ENCODE peak calls at places on chromosomes 13 and 19, in five cellular contexts. One of them, this sample, is unnamed.

GRCh38 chr13:75694742-75695141 is 58.6 kb downstream of the LMO7 start:
- DNase-seq in H1: no peak
- DNase-seq in neuronal stem cell: no peak
- DNase-seq in IMR-90: no peak
- DNase-seq in mesendoderm: no peak
- DNase-seq in this sample: no peak

GRCh38 chr13:83620535-83621220 is 261.6 kb downstream of the SLITRK1 start:
- DNase-seq in H1: no peak
- DNase-seq in mesendoderm: no peak
- DNase-seq in IMR-90: peak
- DNase-seq in neuronal stem cell: no peak
- DNase-seq in this sample: no peak

GRCh38 chr19:4455742-4456565 is 1.6 kb downstream of the UBXN6 start:
- DNase-seq in mesendoderm: peak
- DNase-seq in H1: no peak
- DNase-seq in IMR-90: peak
- DNase-seq in neuronal stem cell: no peak
- DNase-seq in this sample: no peak

GRCh38 chr19:15463865-15464371 is 426 bp downstream of the RASAL3 start:
- DNase-seq in H1: no peak
- DNase-seq in IMR-90: no peak
- DNase-seq in neuronal stem cell: no peak
- DNase-seq in mesendoderm: no peak
- DNase-seq in this sample: peak

GRCh38 chr13:113519556-113519955 is 29.0 kb upstream of the DCUN1D2 start:
- DNase-seq in neuronal stem cell: no peak
- DNase-seq in mesendoderm: no peak
- DNase-seq in H1: no peak
- DNase-seq in IMR-90: no peak
- DNase-seq in this sample: no peak

GRCh38 chr19:4370418-4371041 is 27.2 kb downstream of the MPND start:
- DNase-seq in neuronal stem cell: no peak
- DNase-seq in IMR-90: no peak
- DNase-seq in mesendoderm: no peak
- DNase-seq in H1: peak
- DNase-seq in this sample: no peak

GRCh38 chr19:24054044-24054935 is 32.7 kb upstream of the ZNF254 start:
- DNase-seq in H1: no peak
- DNase-seq in IMR-90: peak
- DNase-seq in mesendoderm: no peak
- DNase-seq in neuronal stem cell: no peak
- DNase-seq in this sample: no peak

GRCh38 chr13:104586010-104586746 is 1520.0 kb upstream of the SLC10A2 start:
- DNase-seq in mesendoderm: no peak
- DNase-seq in H1: no peak
- DNase-seq in IMR-90: peak
- DNase-seq in neuronal stem cell: no peak
- DNase-seq in this sample: no peak

GRCh38 chr13:112083971-112084370 is 17.0 kb downstream of the SOX1 start:
- DNase-seq in neuronal stem cell: no peak
- DNase-seq in mesendoderm: no peak
- DNase-seq in H1: no peak
- DNase-seq in IMR-90: no peak
- DNase-seq in this sample: no peak

GRCh38 chr19:4396949-4397783 is 3.2 kb downstream of the SH3GL1 start:
- DNase-seq in IMR-90: no peak
- DNase-seq in H1: no peak
- DNase-seq in mesendoderm: no peak
- DNase-seq in neuronal stem cell: no peak
- DNase-seq in this sample: no peak

GRCh38 chr19:11481777-11482383 is 1.0 kb upstream of the ELAVL3 start:
- DNase-seq in H1: peak
- DNase-seq in mesendoderm: peak
- DNase-seq in neuronal stem cell: peak
- DNase-seq in IMR-90: peak
- DNase-seq in this sample: peak

GRCh38 chr13:102757006-102757405 is 16.6 kb downstream of the TEX30 start:
- DNase-seq in IMR-90: no peak
- DNase-seq in H1: no peak
- DNase-seq in mesendoderm: no peak
- DNase-seq in neuronal stem cell: no peak
- DNase-seq in this sample: no peak

GRCh38 chr13:91459485-91459884 is 61.1 kb downstream of the GPC5 start:
- DNase-seq in neuronal stem cell: no peak
- DNase-seq in H1: no peak
- DNase-seq in mesendoderm: peak
- DNase-seq in IMR-90: no peak
- DNase-seq in this sample: no peak

GRCh38 chr19:12346896-12347295 is 13.5 kb upstream of the ZNF563 start:
- DNase-seq in mesendoderm: no peak
- DNase-seq in neuronal stem cell: no peak
- DNase-seq in IMR-90: no peak
- DNase-seq in H1: no peak
- DNase-seq in this sample: no peak

GRCh38 chr13:102657630-102658029 is 37.2 kb downstream of the METTL21C start:
- DNase-seq in H1: no peak
- DNase-seq in IMR-90: no peak
- DNase-seq in mesendoderm: no peak
- DNase-seq in neuronal stem cell: no peak
- DNase-seq in this sample: no peak

GRCh38 chr13:70391678-70392077 is 283.4 kb upstream of the KLHL1 start:
- DNase-seq in H1: no peak
- DNase-seq in IMR-90: no peak
- DNase-seq in mesendoderm: peak
- DNase-seq in neuronal stem cell: no peak
- DNase-seq in this sample: no peak

GRCh38 chr19:10270616-10271394 is at the start of gene ICAM1:
- DNase-seq in mesendoderm: peak
- DNase-seq in IMR-90: peak
- DNase-seq in neuronal stem cell: no peak
- DNase-seq in H1: peak
- DNase-seq in this sample: peak

GRCh38 chr13:106599875-106600797 is 32.2 kb upstream of the ARGLU1 start:
- DNase-seq in H1: no peak
- DNase-seq in IMR-90: peak
- DNase-seq in mesendoderm: no peak
- DNase-seq in neuronal stem cell: no peak
- DNase-seq in this sample: no peak

GRCh38 chr19:5775668-5776309 is 8.8 kb downstream of the PRR22 start:
- DNase-seq in mesendoderm: no peak
- DNase-seq in IMR-90: peak
- DNase-seq in H1: no peak
- DNase-seq in neuronal stem cell: no peak
- DNase-seq in this sample: no peak

GRCh38 chr19:6811906-6812305 is 39.4 kb downstream of the VAV1 start:
- DNase-seq in mesendoderm: peak
- DNase-seq in neuronal stem cell: no peak
- DNase-seq in IMR-90: peak
- DNase-seq in H1: no peak
- DNase-seq in this sample: peak

GRCh38 chr13:112617754-112618375 is 29.9 kb upstream of the TUBGCP3 start:
- DNase-seq in mesendoderm: no peak
- DNase-seq in IMR-90: no peak
- DNase-seq in neuronal stem cell: no peak
- DNase-seq in H1: peak
- DNase-seq in this sample: no peak

GRCh38 chr19:41407271-41407670 is 9.7 kb downstream of the BCKDHA start:
- DNase-seq in neuronal stem cell: no peak
- DNase-seq in mesendoderm: peak
- DNase-seq in H1: no peak
- DNase-seq in IMR-90: no peak
- DNase-seq in this sample: peak

GRCh38 chr13:37492741-37493514 is 105.6 kb downstream of the POSTN start:
- DNase-seq in mesendoderm: no peak
- DNase-seq in IMR-90: peak
- DNase-seq in neuronal stem cell: no peak
- DNase-seq in H1: no peak
- DNase-seq in this sample: no peak

GRCh38 chr19:40771101-40771539 is 4.2 kb upstream of the MIA start:
- DNase-seq in H1: no peak
- DNase-seq in neuronal stem cell: no peak
- DNase-seq in IMR-90: no peak
- DNase-seq in mesendoderm: peak
- DNase-seq in this sample: no peak

GRCh38 chr19:33486936-33487793 is 34.4 kb downstream of the PEPD start:
- DNase-seq in mesendoderm: no peak
- DNase-seq in H1: no peak
- DNase-seq in IMR-90: no peak
- DNase-seq in neuronal stem cell: no peak
- DNase-seq in this sample: no peak

GRCh38 chr19:56661248-56661647 is 10.3 kb downstream of the ZNF835 start:
- DNase-seq in H1: no peak
- DNase-seq in mesendoderm: no peak
- DNase-seq in IMR-90: no peak
- DNase-seq in neuronal stem cell: no peak
- DNase-seq in this sample: no peak

GRCh38 chr19:3683405-3683865 is 16.8 kb downstream of the PIP5K1C start:
- DNase-seq in H1: no peak
- DNase-seq in neuronal stem cell: no peak
- DNase-seq in IMR-90: no peak
- DNase-seq in mesendoderm: peak
- DNase-seq in this sample: peak

GRCh38 chr19:37719111-37719926 is at the start of gene ZNF607:
- DNase-seq in H1: peak
- DNase-seq in neuronal stem cell: peak
- DNase-seq in mesendoderm: peak
- DNase-seq in IMR-90: peak
- DNase-seq in this sample: peak
- H3K23ac ChIP-seq in H1: no peak
- H3K23ac ChIP-seq in neuronal stem cell: peak
- H3K23ac ChIP-seq in mesendoderm: no peak
- H3K23ac ChIP-seq in IMR-90: peak
- H3K23ac ChIP-seq in this sample: no peak

GRCh38 chr13:98293103-98293502 is 116.0 kb upstream of the RNF113B start:
- DNase-seq in H1: no peak
- DNase-seq in mesendoderm: no peak
- DNase-seq in IMR-90: no peak
- DNase-seq in neuronal stem cell: no peak
- DNase-seq in this sample: no peak
- H2BK15ac ChIP-seq in H1: no peak
- H2BK15ac ChIP-seq in mesendoderm: no peak
- H2BK15ac ChIP-seq in IMR-90: peak
- H2BK15ac ChIP-seq in neuronal stem cell: no peak
- H2BK15ac ChIP-seq in this sample: no peak

DNA sequence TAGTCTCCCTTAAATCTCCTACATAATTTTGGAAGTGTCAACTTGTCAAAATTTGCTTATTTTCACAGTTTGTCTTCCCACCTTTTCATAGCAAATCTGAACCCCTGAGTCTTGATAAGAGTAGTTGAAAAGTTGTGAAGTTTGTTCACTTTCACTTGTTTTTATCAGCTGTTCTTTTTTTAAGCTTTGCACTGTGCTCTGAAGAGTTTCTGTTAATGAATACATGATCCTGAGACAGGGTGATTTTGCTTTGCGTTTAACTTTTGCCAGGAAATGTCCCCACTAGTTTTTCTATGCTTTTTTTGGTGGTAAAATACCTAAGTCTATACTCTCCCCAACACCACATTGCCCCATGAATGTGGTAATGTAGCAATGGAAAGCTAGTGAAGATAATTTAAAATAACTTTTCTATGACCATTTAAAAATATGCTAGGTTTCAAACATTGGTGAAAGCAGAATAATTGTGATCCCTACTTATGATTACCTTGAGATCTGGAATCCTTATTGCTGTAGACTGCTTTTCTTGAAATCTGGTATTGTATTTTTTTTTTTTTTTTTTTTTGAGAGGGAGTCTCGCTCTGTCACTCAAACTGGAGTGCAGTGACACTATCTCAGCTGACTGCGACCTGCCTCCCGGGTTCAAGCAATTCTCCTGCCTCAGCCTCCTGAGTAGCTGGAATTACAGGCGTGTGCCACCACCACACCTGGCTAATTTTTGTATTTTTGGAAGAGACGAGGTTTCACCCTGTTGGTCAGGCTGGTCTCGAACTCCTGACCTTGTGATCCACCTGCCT is 5.4 kb downstream of the NUP58 start:
- DNase-seq in mesendoderm: no peak
- DNase-seq in H1: no peak
- DNase-seq in neuronal stem cell: no peak
- DNase-seq in IMR-90: no peak
- DNase-seq in this sample: no peak
- H3K23ac ChIP-seq in mesendoderm: no peak
- H3K23ac ChIP-seq in H1: no peak
- H3K23ac ChIP-seq in neuronal stem cell: no peak
- H3K23ac ChIP-seq in IMR-90: no peak
- H3K23ac ChIP-seq in this sample: no peak

GRCh38 chr13:100381595-100382224 is 206.9 kb downstream of the GGACT start:
- DNase-seq in H1: peak
- DNase-seq in mesendoderm: no peak
- DNase-seq in IMR-90: no peak
- DNase-seq in neuronal stem cell: no peak
- DNase-seq in this sample: no peak
- H2BK15ac ChIP-seq in H1: no peak
- H2BK15ac ChIP-seq in mesendoderm: no peak
- H2BK15ac ChIP-seq in IMR-90: peak
- H2BK15ac ChIP-seq in neuronal stem cell: no peak
- H2BK15ac ChIP-seq in this sample: no peak

DNA sequence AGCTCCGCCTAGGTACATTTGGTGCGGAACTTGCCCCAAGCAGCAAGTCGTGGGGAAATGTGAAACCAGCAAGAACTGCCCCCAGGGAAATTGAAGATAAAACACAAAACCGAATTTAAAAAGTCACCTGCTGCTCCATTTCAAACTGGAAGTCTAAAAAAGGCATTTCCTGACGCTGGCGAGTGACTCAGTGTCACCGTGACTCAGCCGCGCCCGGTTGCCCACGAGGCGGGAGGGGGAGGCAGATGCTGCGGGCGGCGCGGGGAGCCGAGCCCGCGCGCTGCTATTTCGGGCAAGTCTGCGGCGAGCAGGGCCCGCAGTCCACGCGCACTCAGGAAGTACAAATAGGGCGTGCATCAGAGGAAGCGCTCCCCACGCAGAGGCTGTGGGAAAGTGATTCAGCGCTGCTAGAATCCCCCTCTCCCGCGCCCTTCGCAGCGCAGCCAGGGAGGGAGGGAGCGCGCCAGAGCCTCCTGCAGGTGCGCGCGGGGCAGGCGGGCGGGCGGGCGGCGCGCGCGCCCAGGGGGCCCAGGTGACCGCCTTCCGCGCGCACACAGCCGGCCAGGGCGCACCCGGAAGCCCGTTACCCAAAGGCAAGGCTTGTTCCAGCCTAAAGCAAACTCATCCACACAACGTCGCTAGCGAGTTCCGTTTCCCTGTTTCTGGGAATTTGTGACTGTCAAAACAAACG is 168.8 kb downstream of the COL4A1 start:
- DNase-seq in H1: no peak
- DNase-seq in IMR-90: peak
- DNase-seq in mesendoderm: peak
- DNase-seq in neuronal stem cell: no peak
- DNase-seq in this sample: peak
- H3K23ac ChIP-seq in H1: no peak
- H3K23ac ChIP-seq in IMR-90: peak
- H3K23ac ChIP-seq in mesendoderm: no peak
- H3K23ac ChIP-seq in neuronal stem cell: no peak
- H3K23ac ChIP-seq in this sample: no peak

This sample was measured in H9.